ENCODE peak calls at places on chromosome 18, in eight cellular contexts. Q is GM23338, C is uterus, J is hepatocyte, G is esophagus muscularis mucosa, L is kidney, Y is PC-3, H is adrenal gland. D is an unnamed sample.

GRCh38 chr18:74399225-74399887 is 57.8 kb downstream of the DIPK1C start:
- DNase-seq in L (no peak), J (no peak), C (no peak), Q (no peak), H (no peak), Y (no peak), G (no peak), D (no peak)

GRCh38 chr18:60232541-60232940 is 140.0 kb downstream of the MC4R start:
- DNase-seq in G (no peak), Y (peak; percentile 89), J (peak; percentile 30), C (no peak), Q (no peak), H (no peak), L (no peak), D (peak; percentile 51)

GRCh38 chr18:78021196-78021595 is 771.5 kb downstream of the GALR1 start:
- DNase-seq in J (no peak), Y (no peak), C (no peak), H (no peak), G (no peak), L (no peak), Q (no peak), D (no peak)

GRCh38 chr18:68803371-68803770 is 5.5 kb downstream of the CCDC102B start:
- DNase-seq in G (no peak), J (peak; percentile 17), Q (no peak), H (peak; percentile 42), Y (no peak), C (peak; percentile 50), L (peak; percentile 93), D (no peak)

GRCh38 chr18:26488417-26489009 is 59.8 kb downstream of the KCTD1 start:
- DNase-seq in C (no peak), H (no peak), G (no peak), Y (no peak), L (no peak), Q (no peak), J (no peak), D (peak; percentile 70)

GRCh38 chr18:12408247-12408869 is 629 bp downstream of the PRELID3A start:
- DNase-seq in C (no peak), Q (no peak), G (no peak), L (no peak), J (no peak), Y (peak; percentile 23), H (no peak), D (no peak)

GRCh38 chr18:46412831-46413371 is 244.1 kb downstream of the LOXHD1 start:
- DNase-seq in H (peak; percentile 34), Q (no peak), L (no peak), Y (no peak), C (no peak), J (peak; percentile 24), G (no peak), D (no peak)

GRCh38 chr18:26685438-26686173 is 137.3 kb upstream of the KCTD1 start:
- DNase-seq in H (no peak), C (no peak), G (peak; percentile 57), L (no peak), J (no peak), Y (no peak), Q (peak; percentile 35), D (no peak)

GRCh38 chr18:76545433-76546281 is 50.6 kb upstream of the ZNF516 start:
- DNase-seq in G (no peak), J (no peak), L (no peak), Q (no peak), H (no peak), C (no peak), Y (no peak), D (no peak)

GRCh38 chr18:66749030-66749429 is 145.1 kb upstream of the CDH19 start:
- DNase-seq in L (no peak), C (no peak), J (no peak), G (no peak), Y (peak; percentile 50), H (no peak), Q (peak; percentile 36), D (no peak)

GRCh38 chr18:48817021-48817461 is 133.7 kb downstream of the SMAD7 start:
- DNase-seq in C (peak; percentile 3), H (peak; percentile 8), Q (no peak), Y (no peak), L (peak; percentile 64), G (no peak), J (no peak), D (no peak)

GRCh38 chr18:48819276-48819675 is 131.5 kb downstream of the SMAD7 start:
- DNase-seq in Y (no peak), Q (no peak), H (peak; percentile 4), G (no peak), C (peak; percentile 8), L (peak; percentile 44), J (no peak), D (no peak)

GRCh38 chr18:48819781-48820482 is 130.8 kb downstream of the SMAD7 start:
- DNase-seq in L (peak; percentile 42), G (no peak), H (peak; percentile 6), J (no peak), C (peak; percentile 4), Y (no peak), Q (no peak), D (no peak)

GRCh38 chr18:48816554-48816953 is 134.2 kb downstream of the SMAD7 start:
- DNase-seq in Y (no peak), H (peak; percentile 2), C (peak; percentile 10), L (no peak), J (no peak), Q (no peak), G (no peak), D (no peak)

GRCh38 chr18:48818329-48819254 is 132.2 kb downstream of the SMAD7 start:
- DNase-seq in Y (no peak), L (peak; percentile 53), J (no peak), Q (no peak), G (no peak), H (peak; percentile 1), C (peak; percentile 9), D (no peak)
- H3K27ac ChIP-seq in Y (no peak overlapping the region), L (no peak overlapping the region), J (no peak overlapping the region), Q (no peak overlapping the region), G (no peak overlapping the region), H (no peak overlapping the region), C (no peak overlapping the region), D (peak overlapping the region; percentile 27)

GRCh38 chr18:2330764-2331163 is 240.5 kb downstream of the METTL4 start:
- DNase-seq in C (no peak), Y (no peak), H (no peak), G (no peak), L (no peak), Q (no peak), J (no peak), D (no peak)

GRCh38 chr18:2325308-2325849 is 245.9 kb downstream of the METTL4 start:
- DNase-seq in Y (no peak), H (no peak), G (no peak), C (no peak), L (no peak), J (peak; percentile 54), Q (no peak), D (peak; percentile 41)

GRCh38 chr18:2325933-2326332 is 245.4 kb downstream of the METTL4 start:
- DNase-seq in H (no peak), Q (no peak), G (no peak), Y (no peak), C (no peak), L (no peak), J (no peak), D (no peak)

GRCh38 chr18:2324459-2324858 is 246.8 kb downstream of the METTL4 start:
- DNase-seq in C (no peak), Y (no peak), H (no peak), G (no peak), J (no peak), L (no peak), Q (no peak), D (no peak)

DNA sequence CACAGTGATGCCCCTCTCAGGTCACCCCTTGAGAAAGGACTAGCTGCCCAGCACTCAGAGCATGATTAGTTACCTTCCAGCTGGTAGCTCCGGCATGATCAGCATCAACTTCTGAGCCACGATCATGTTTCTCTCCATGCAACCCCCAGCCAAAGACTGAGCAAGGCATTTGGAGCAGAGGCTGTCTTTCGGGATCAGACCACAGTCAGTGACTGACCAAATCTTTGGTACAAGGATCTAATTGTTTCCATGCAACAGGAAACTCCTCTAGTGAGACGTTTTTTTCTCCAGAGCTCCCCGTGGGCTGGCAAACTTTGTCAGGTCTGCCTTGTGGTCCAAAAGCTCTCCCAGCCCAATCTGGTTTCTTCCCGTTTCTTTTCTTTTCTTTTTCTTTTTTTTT is 244.3 kb downstream of the METTL4 start:
- DNase-seq in G (no peak), H (no peak), L (no peak), C (no peak), J (no peak), Y (no peak), Q (no peak), D (no peak)
- TF ChIP-seq CTCF in G (no peak), H (no peak), L (no peak), C (no peak), J (no peak), Y (no peak), Q (no peak), D (no peak)

GRCh38 chr18:7596133-7596532 is 29.0 kb downstream of the PTPRM start:
- DNase-seq in G (no peak), Y (no peak), L (no peak), C (no peak), H (no peak), J (no peak), Q (no peak), D (no peak)

GRCh38 chr18:7601249-7601620 is 34.1 kb downstream of the PTPRM start:
- DNase-seq in L (no peak), G (no peak), Q (peak; percentile 48), C (no peak), H (no peak), Y (peak; percentile 70), J (no peak), D (no peak)

GRCh38 chr18:7600036-7600435 is 32.9 kb downstream of the PTPRM start:
- DNase-seq in H (no peak), Y (no peak), J (no peak), C (no peak), Q (no peak), L (no peak), G (peak; percentile 64), D (no peak)

GRCh38 chr18:7600528-7601248 is 33.6 kb downstream of the PTPRM start:
- DNase-seq in J (no peak), C (no peak), Y (no peak), L (no peak), H (no peak), G (no peak), Q (no peak), D (no peak)

GRCh38 chr18:7598167-7599062 is 31.3 kb downstream of the PTPRM start:
- DNase-seq in Q (no peak), C (peak; percentile 50), J (no peak), H (no peak), G (no peak), L (no peak), Y (peak; percentile 48), D (no peak)
- H3K27ac ChIP-seq in Q (no peak overlapping the region), C (peak overlapping the region; percentile 17), J (no peak overlapping the region), H (no peak overlapping the region), G (no peak overlapping the region), L (no peak overlapping the region), Y (no peak overlapping the region), D (no peak overlapping the region)

DNA sequence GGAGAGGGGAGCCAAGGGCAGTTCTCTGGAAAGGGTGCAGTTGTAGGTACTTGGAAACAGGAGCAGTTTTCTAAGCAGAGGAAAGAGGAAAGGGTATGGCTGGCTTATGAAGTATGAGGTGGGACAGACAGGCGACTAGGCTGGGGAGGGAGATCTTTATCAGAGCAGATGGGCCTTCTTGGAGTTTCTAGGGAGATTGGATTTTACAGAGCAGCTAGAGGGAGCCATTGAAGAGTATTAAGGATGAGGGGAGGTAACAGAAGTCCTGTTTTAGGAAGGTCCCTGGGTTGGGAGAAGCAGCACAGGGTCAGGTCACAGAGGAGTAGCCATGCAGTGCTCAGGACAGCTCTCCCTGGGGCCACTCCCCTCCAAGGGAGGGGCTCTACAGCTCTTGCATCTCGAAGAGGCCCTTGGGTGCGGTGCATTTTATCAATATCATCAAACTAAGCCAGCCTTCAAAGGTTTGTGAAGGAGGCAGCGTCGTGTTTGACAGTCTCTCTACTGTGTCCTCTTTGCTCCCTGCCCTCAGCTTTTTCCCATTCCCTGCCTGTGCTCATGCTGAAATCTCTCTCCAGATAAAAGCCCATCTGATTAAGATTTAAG is 154.3 kb downstream of the SETBP1 start:
- DNase-seq in C (no peak), G (no peak), J (no peak), Q (peak; percentile 15), Y (no peak), H (no peak), L (no peak), D (no peak)
- TF ChIP-seq CTCF in C (no peak), G (no peak), J (no peak), Q (no peak), Y (no peak), H (no peak), L (no peak), D (no peak)

D was measured in RWPE1.